ENCODE peak calls at places on chromosome 7, in five cellular contexts. W is prostate gland, J is adrenal gland, L is NB4, H is IMR-90. P is an unnamed sample.

GRCh38 chr7:22860784-22861482 is 38.3 kb upstream of the TOMM7 start:
- DNase-seq in W (no peak), J (no peak), L (peak), H (no peak), P (peak)

GRCh38 chr7:110645616-110646015 is 445.3 kb upstream of the LRRN3 start:
- DNase-seq in W (no peak), J (no peak), L (no peak), H (no peak), P (no peak)

GRCh38 chr7:87564290-87564963 is 36.3 kb downstream of the ABCB1 start:
- DNase-seq in W (no peak), J (peak), L (peak), H (no peak), P (peak)

GRCh38 chr7:88546808-88547207 is 212.7 kb upstream of the ZNF804B start:
- DNase-seq in W (peak), J (no peak), L (peak), H (no peak), P (peak)

GRCh38 chr7:84669177-84669732 is 474.7 kb upstream of the SEMA3A start:
- DNase-seq in W (no peak), J (no peak), L (no peak), H (no peak), P (no peak)

GRCh38 chr7:7521259-7521658 is 14.4 kb downstream of the COL28A1 start:
- DNase-seq in W (no peak), J (no peak), L (peak), H (no peak), P (peak)

GRCh38 chr7:47622946-47623640 is 41.2 kb upstream of the TNS3 start:
- DNase-seq in W (no peak), J (no peak), L (no peak), H (peak), P (no peak)

GRCh38 chr7:107696330-107696946 is 35.8 kb downstream of the SLC26A4 start:
- DNase-seq in W (no peak), J (no peak), L (no peak), H (no peak), P (no peak)

GRCh38 chr7:69502358-69502757 is 95.9 kb upstream of the AUTS2 start:
- DNase-seq in W (no peak), J (no peak), L (no peak), H (no peak), P (no peak)

GRCh38 chr7:75993689-75994387 is 557 bp downstream of the TMEM120A start:
- DNase-seq in W (no peak), J (peak), L (peak), H (peak), P (peak)

GRCh38 chr7:47647213-47647985 is 65.5 kb upstream of the TNS3 start:
- DNase-seq in W (no peak), J (no peak), L (no peak), H (no peak), P (no peak)

GRCh38 chr7:158885624-158886023 is 29.3 kb downstream of the DYNC2I1 start:
- DNase-seq in W (no peak), J (no peak), L (peak), H (peak), P (peak)

GRCh38 chr7:45035909-45036308 is 35.9 kb downstream of the CCM2 start:
- DNase-seq in W (peak), J (no peak), L (no peak), H (no peak), P (no peak)

GRCh38 chr7:116062666-116063065 is 32.1 kb upstream of the TFEC start:
- DNase-seq in W (no peak), J (no peak), L (no peak), H (peak), P (no peak)

GRCh38 chr7:134356421-134356936 is 39.7 kb upstream of the SLC35B4 start:
- DNase-seq in W (no peak), J (no peak), L (no peak), H (no peak), P (no peak)

GRCh38 chr7:42877852-42878251 is 34.0 kb downstream of the C7orf25 start:
- DNase-seq in W (no peak), J (no peak), L (peak), H (no peak), P (no peak)

GRCh38 chr7:41652265-41652664 is 50.6 kb downstream of the INHBA start:
- DNase-seq in W (no peak), J (no peak), L (no peak), H (peak), P (no peak)

GRCh38 chr7:144672869-144673268 is 163.0 kb downstream of the TPK1 start:
- DNase-seq in W (no peak), J (no peak), L (no peak), H (no peak), P (no peak)

GRCh38 chr7:36547361-36547760 is 157.7 kb downstream of the ANLN start:
- DNase-seq in W (no peak), J (no peak), L (no peak), H (no peak), P (no peak)

GRCh38 chr7:106583706-106584690 is 77.0 kb downstream of the CCDC71L start:
- DNase-seq in W (no peak), J (no peak), L (no peak), H (no peak), P (no peak)

GRCh38 chr7:30062587-30062986 is 34.4 kb downstream of the PLEKHA8 start:
- DNase-seq in W (no peak), J (no peak), L (peak), H (peak), P (peak)

GRCh38 chr7:95686109-95686508 is 86.2 kb upstream of the DYNC1I1 start:
- DNase-seq in W (peak), J (peak), L (peak), H (peak), P (peak)

GRCh38 chr7:3043544-3044395 is at the start of gene CARD11:
- DNase-seq in W (no peak), J (no peak), L (no peak), H (no peak), P (no peak)

DNA sequence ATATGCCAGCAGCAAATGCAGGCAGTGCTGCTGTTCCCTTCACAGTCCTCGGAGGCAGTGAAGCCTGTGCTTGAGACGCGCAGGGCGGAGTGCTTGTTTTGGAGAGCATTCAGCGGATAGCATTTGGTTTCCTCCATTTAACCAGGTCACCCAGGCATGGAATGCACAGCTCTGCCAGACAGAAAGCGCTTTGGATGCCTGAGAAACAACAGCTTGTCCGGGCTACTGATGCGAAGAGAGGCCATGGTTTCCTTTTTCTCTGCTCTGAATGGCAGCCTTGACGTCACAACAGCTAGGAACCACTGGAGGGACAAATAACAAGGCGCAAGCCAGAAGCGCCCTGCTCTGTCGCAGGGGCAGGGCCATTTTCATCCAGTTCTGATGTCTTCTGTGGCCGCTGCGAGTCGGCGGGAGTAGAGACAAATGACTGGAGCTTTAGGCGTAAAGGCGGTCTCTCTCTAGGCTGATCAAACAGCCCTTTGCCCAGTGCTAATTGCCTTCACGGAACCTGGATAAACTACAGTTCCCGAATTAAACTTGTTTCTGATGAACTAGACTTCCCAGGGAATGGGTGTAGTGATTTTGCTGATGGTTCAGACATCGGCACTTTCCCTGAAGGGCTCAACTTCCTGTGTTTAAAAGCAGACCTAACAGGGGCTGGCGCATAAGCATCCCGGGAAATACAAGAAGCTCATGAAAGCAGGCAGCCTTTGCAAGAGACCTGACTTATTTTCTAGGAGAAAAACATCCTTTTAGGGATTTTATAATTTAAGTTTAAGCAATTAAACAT is 187.6 kb upstream of the KLF14 start:
- DNase-seq in W (peak), J (peak), L (no peak), H (peak), P (no peak)
- TF ChIP-seq POLR2A in W (no peak), J (peak), L (no peak), H (peak), P (no peak)

GRCh38 chr7:98285132-98286092 is 3.9 kb downstream of the BRI3 start:
- DNase-seq in W (no peak), J (no peak), L (no peak), H (no peak), P (no peak)

GRCh38 chr7:98286093-98286525 is 4.6 kb downstream of the BRI3 start:
- DNase-seq in W (no peak), J (peak), L (peak), H (peak), P (peak)

GRCh38 chr7:98283127-98283886 is 1.8 kb downstream of the BRI3 start:
- DNase-seq in W (no peak), J (peak), L (peak), H (peak), P (peak)

GRCh38 chr7:98283887-98284222 is 2.4 kb downstream of the BRI3 start:
- DNase-seq in W (no peak), J (no peak), L (no peak), H (no peak), P (no peak)

DNA sequence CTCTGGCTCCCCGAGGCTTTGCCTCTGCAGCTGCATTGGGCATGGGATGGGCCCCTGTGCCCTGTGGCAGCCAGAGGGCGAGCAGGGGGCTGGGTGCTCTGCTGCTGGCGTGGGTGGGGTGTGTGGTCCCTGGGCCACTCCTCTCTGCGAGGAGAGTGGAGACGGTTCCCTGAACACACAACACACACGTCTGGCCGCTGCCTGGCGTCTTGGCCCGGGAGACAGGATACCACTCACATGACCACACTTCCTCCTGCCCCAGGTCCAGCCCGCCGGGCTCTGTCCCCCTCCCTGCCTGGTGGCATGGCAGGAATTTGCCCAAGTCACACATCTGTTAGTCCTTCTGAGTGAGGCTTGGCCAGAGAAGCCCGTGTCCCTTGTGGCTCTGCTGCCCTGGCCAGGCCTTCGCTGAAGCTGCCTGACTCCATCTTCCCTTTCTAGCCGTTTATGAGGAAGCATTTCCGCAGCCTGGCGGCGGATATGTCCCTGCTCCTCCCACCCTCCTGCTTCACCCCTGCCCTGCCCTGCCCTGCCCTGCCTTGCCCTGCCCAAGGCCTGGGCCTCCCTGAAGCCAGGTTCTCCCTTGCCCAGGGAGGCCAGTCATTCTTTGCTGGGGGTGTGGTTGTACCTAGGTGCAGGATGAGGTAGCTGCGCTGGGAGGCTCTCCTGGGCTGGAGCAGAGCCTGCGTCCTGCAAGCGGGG is 3.0 kb downstream of the BRI3 start:
- DNase-seq in W (peak), J (peak), L (no peak), H (peak), P (no peak)
- TF ChIP-seq POLR2A in W (peak), J (peak), L (no peak), H (no peak), P (no peak)

DNA sequence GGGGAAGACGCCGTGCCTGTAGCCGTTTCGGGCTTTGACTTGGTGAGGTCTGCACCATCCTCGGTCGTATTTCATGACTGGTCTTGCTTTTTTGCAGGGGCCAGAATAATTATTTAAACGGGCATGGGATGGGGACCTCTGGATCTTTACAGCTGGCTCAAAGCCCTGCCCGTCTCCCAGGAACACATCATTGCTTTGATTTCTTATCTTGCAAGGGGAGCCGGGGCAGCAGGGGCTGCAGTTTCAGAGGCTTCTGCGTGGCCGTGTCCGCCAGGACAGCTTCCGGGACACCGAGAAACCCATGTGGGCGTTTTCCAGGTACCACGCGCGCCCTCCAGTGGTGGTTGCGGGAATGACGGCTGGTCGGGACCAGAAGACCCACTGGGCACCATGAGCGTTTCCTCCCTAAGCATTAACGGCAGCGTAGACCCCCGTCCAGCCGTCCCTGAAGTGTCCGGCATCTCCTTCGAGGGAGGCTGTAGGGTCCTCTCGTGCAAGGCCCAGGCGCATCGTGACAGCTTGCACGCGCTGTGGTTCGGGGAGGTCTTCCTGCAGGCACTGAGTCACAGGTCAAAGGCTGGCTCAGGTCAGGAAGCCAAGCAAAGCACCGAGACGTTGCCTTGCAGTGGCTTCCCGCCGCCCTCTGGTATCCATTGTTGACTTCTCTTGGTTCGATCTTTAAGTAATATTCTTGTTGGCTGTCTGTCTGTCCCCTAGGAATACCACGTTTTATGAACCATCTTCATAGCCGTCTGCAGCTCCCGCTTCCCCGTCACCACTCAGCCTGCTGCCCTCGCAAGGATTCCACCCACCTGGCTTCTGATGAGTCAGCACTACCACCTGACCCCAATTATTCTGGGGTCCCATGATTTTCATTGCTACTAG is 16.2 kb upstream of the ZFAND2A start:
- DNase-seq in W (peak), J (peak), L (peak), H (peak), P (peak)
- TF ChIP-seq POLR2A in W (no peak), J (no peak), L (peak), H (no peak), P (no peak)

GRCh38 chr7:146654048-146654447 is 537.4 kb downstream of the CNTNAP2 start:
- DNase-seq in W (no peak), J (no peak), L (no peak), H (no peak), P (no peak)
- TF ChIP-seq POLR2A in W (no peak), J (no peak), L (no peak), H (no peak), P (no peak)

DNA sequence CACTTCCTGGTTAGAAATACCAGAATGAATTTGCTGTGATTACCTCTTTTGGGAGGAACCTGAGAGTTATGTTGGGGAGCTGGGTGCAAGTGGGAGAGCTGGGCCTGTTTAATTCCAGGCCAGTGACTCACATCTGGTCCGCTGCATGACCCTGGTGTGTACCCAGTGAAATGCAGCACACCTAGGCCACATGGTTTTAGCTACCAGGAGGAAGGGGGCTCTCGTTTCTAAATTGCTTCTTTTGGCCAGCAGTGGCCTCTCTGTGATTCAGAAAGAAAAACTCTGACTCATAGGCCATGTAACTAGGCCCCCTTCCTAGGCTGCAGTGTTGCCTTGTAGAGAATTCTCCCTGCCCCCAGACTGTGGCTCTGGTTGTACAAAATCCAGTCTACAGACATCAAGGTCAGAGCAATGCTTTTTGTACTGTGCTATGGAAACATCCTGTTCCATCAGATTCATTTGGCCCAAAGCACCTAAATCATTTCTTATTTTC is 6.7 kb downstream of the AGFG2 start:
- DNase-seq in W (peak), J (peak), L (peak), H (peak), P (no peak)
- TF ChIP-seq POLR2A in W (no peak), J (peak), L (no peak), H (no peak), P (no peak)

GRCh38 chr7:151869457-151869856 is 7.5 kb downstream of the PRKAG2 start:
- DNase-seq in W (no peak), J (no peak), L (no peak), H (no peak), P (no peak)

GRCh38 chr7:151867912-151868804 is 8.8 kb downstream of the PRKAG2 start:
- DNase-seq in W (peak), J (peak), L (no peak), H (no peak), P (no peak)

GRCh38 chr7:151866761-151867650 is 9.9 kb downstream of the PRKAG2 start:
- DNase-seq in W (no peak), J (no peak), L (no peak), H (no peak), P (no peak)

GRCh38 chr7:151869968-151870918 is 6.7 kb downstream of the PRKAG2 start:
- DNase-seq in W (no peak), J (no peak), L (no peak), H (no peak), P (no peak)

GRCh38 chr7:151868805-151869188 is 8.1 kb downstream of the PRKAG2 start:
- DNase-seq in W (no peak), J (no peak), L (no peak), H (no peak), P (no peak)
- TF ChIP-seq POLR2A in W (no peak), J (no peak), L (no peak), H (no peak), P (no peak)

GRCh38 chr7:56091591-56091990 is 1.2 kb downstream of the PHKG1 start:
- DNase-seq in W (peak), J (peak), L (no peak), H (no peak), P (no peak)
- TF ChIP-seq POLR2A in W (no peak), J (no peak), L (no peak), H (no peak), P (no peak)